ENCODE peak calls at places on chromosomes 2 and 18, in eight cellular contexts. I, O, B, D, Q, T, V and L are unnamed samples.

GRCh38 chr18:80198994-80199748 is 48.1 kb downstream of the PARD6G start:
- DNase-seq in I (no peak), O (no peak), B (no peak), D (no peak), Q (no peak), T (no peak), V (no peak), L (no peak)

GRCh38 chr18:8793445-8794132 is 88.2 kb downstream of the MTCL1 start:
- DNase-seq in I (no peak), O (no peak), B (no peak), D (no peak), Q (no peak), T (no peak), V (no peak), L (peak; percentile 8)

GRCh38 chr2:230723363-230723762 is 10.7 kb downstream of the CAB39 start:
- DNase-seq in I (peak; percentile 66), O (no peak), B (peak; percentile 37), D (no peak), Q (no peak), T (no peak), V (no peak), L (no peak)

GRCh38 chr2:19576411-19576810 is 218.0 kb upstream of the OSR1 start:
- DNase-seq in I (no peak), O (no peak), B (no peak), D (no peak), Q (no peak), T (peak; percentile 99), V (no peak), L (peak; percentile 90)

GRCh38 chr2:68222287-68222686 is 30.0 kb downstream of the PPP3R1 start:
- DNase-seq in I (no peak), O (no peak), B (no peak), D (no peak), Q (no peak), T (no peak), V (no peak), L (no peak)

GRCh38 chr2:70510213-70510820 is 43.3 kb downstream of the TGFA start:
- DNase-seq in I (no peak), O (no peak), B (no peak), D (no peak), Q (no peak), T (no peak), V (no peak), L (no peak)

GRCh38 chr2:212124597-212124996 is 414.0 kb downstream of the ERBB4 start:
- DNase-seq in I (no peak), O (peak; percentile 16), B (peak; percentile 37), D (no peak), Q (peak; percentile 19), T (no peak), V (no peak), L (peak; percentile 14)

GRCh38 chr2:196181484-196181883 is 10.1 kb upstream of the STK17B start:
- DNase-seq in I (no peak), O (no peak), B (no peak), D (no peak), Q (no peak), T (no peak), V (no peak), L (no peak)

GRCh38 chr2:210477496-210477895 is 937 bp upstream of the LANCL1 start:
- DNase-seq in I (peak; percentile 47), O (peak; percentile 80), B (peak; percentile 79), D (peak; percentile 28), Q (no peak), T (peak; percentile 45), V (no peak), L (peak; percentile 81)

GRCh38 chr2:225668606-225669266 is 269.2 kb downstream of the NYAP2 start:
- DNase-seq in I (peak; percentile 19), O (peak; percentile 79), B (peak; percentile 89), D (peak; percentile 51), Q (no peak), T (peak; percentile 87), V (no peak), L (peak; percentile 77)

GRCh38 chr2:223560704-223561435 is 41.3 kb downstream of the SCG2 start:
- DNase-seq in I (no peak), O (no peak), B (peak; percentile 27), D (no peak), Q (no peak), T (peak; percentile 37), V (no peak), L (peak; percentile 43)

GRCh38 chr2:215609089-215610032 is 173.5 kb upstream of the FN1 start:
- DNase-seq in I (no peak), O (peak; percentile 45), B (peak; percentile 96), D (no peak), Q (no peak), T (peak; percentile 99), V (no peak), L (peak; percentile 60)

GRCh38 chr2:88489181-88489580 is 36.7 kb upstream of the FOXI3 start:
- DNase-seq in I (no peak), O (no peak), B (no peak), D (no peak), Q (no peak), T (no peak), V (no peak), L (peak; percentile 26)

GRCh38 chr2:85924522-85924921 is 35.7 kb upstream of the ST3GAL5 start:
- DNase-seq in I (no peak), O (peak; percentile 86), B (peak; percentile 84), D (peak; percentile 67), Q (peak; percentile 51), T (peak; percentile 38), V (no peak), L (peak; percentile 92)

GRCh38 chr2:158179660-158180059 is 78.0 kb downstream of the UPP2 start:
- DNase-seq in I (no peak), O (peak; percentile 45), B (peak; percentile 72), D (no peak), Q (no peak), T (peak; percentile 45), V (no peak), L (peak; percentile 26)
- TF ChIP-seq CTCF in I (peak; percentile 41), O (peak; percentile 36), B (peak; percentile 54), D (peak; percentile 42), Q (peak; percentile 38), T (peak; percentile 35), V (no peak), L (peak; percentile 37)

GRCh38 chr2:160431441-160431840 is 62.2 kb downstream of the RBMS1 start:
- DNase-seq in I (no peak), O (peak; percentile 62), B (no peak), D (no peak), Q (no peak), T (peak; percentile 64), V (no peak), L (no peak)

GRCh38 chr2:160430001-160430344 is 63.6 kb downstream of the RBMS1 start:
- DNase-seq in I (no peak), O (no peak), B (no peak), D (no peak), Q (no peak), T (no peak), V (no peak), L (no peak)

GRCh38 chr2:160427629-160428424 is 65.8 kb downstream of the RBMS1 start:
- DNase-seq in I (peak; percentile 76), O (peak; percentile 94), B (peak; percentile 95), D (no peak), Q (no peak), T (no peak), V (peak; percentile 13), L (peak; percentile 78)

GRCh38 chr2:160428425-160428763 is 65.2 kb downstream of the RBMS1 start:
- DNase-seq in I (no peak), O (no peak), B (no peak), D (no peak), Q (no peak), T (no peak), V (no peak), L (no peak)

GRCh38 chr2:160429248-160430000 is 64.2 kb downstream of the RBMS1 start:
- DNase-seq in I (no peak), O (peak; percentile 87), B (peak; percentile 81), D (no peak), Q (no peak), T (peak; percentile 77), V (no peak), L (peak; percentile 62)
- TF ChIP-seq CTCF in I (peak; percentile 67), O (peak; percentile 53), B (no peak), D (peak; percentile 35), Q (peak; percentile 60), T (peak; percentile 31), V (peak; percentile 84), L (peak; percentile 32)

GRCh38 chr18:76518543-76519155 is 23.6 kb upstream of the ZNF516 start:
- DNase-seq in I (no peak), O (peak; percentile 19), B (peak; percentile 63), D (no peak), Q (peak; percentile 55), T (no peak), V (no peak), L (no peak)
- TF ChIP-seq CTCF in I (no peak), O (no peak), B (peak; percentile 33), D (no peak), Q (no peak), T (no peak), V (no peak), L (no peak)

GRCh38 chr2:219302412-219302968 is 6.7 kb downstream of the PTPRN start:
- DNase-seq in I (no peak), O (no peak), B (no peak), D (no peak), Q (no peak), T (no peak), V (no peak), L (no peak)

GRCh38 chr2:219309278-219309677 is at the start of gene PTPRN:
- DNase-seq in I (no peak), O (peak; percentile 38), B (peak; percentile 17), D (no peak), Q (no peak), T (no peak), V (no peak), L (no peak)

GRCh38 chr2:219304223-219304622 is 5.0 kb downstream of the PTPRN start:
- DNase-seq in I (no peak), O (no peak), B (no peak), D (no peak), Q (no peak), T (no peak), V (no peak), L (no peak)

GRCh38 chr2:219306047-219306446 is 3.2 kb downstream of the PTPRN start:
- DNase-seq in I (no peak), O (no peak), B (no peak), D (no peak), Q (no peak), T (no peak), V (no peak), L (no peak)

DNA sequence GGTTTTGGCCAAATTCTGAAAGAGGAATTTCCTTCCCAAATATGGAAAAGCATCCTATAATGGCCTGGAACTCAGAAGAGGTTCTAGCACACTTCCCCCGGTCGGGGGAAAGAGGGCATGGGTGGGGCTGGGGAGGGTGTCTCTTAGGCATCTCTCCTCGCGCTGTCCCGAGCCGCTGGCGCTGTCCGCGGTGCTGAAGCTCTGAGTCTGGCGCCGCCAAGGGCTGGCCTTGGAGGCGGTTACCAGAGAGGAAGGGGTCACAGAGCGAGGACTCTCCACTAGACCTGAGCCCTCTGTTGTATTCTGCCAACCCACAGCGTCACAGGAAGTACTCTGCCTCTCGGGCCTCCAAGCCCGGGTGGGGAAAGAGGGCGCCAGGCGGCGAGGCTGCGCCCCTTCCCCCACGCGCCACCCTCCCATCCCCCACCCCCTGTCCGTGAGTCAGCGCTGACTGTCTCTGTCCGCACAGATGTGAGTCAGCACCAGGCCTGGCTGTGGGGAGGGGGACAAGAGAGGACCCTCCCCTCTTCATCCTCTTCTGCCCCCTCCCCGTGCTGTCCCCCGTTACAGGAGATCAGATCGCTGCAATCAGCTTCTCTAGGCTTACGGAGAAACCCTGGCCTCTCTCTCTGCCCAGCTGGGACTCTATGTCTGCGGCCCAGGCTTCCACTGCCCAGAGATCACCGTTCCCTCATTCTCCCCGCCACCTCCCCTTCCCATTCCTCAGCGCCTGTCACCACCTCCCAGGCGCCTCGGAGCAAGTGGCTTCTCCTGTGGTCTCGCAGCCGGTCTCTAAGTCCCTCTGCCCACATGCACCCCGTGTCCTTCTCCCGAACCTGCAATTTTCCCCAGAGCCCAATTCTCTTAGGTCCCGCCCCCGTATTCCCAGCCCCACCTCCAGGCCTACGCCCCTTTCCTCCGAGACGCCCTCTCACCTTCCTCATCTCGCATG is 783 bp downstream of the PTPRN start:
- DNase-seq in I (peak; percentile 77), O (peak; percentile 62), B (peak; percentile 63), D (no peak), Q (peak; percentile 57), T (peak; percentile 41), V (peak; percentile 44), L (peak; percentile 76)
- TF ChIP-seq CTCF in I (no peak), O (no peak), B (no peak), D (no peak), Q (no peak), T (no peak), V (no peak), L (no peak)